ENCODE peak calls at places on chromosomes 3 and 15, in six cellular contexts. K, Z, P, Q, I and S are unnamed samples.

GRCh38 chr3:136050250-136050649 is 84.7 kb downstream of the PPP2R3A start:
- DNase-seq in Q (no peak), P (no peak), Z (no peak), K (no peak), I (no peak), S (no peak)

GRCh38 chr3:50154840-50155490 is at the start of gene SEMA3F:
- DNase-seq in I (peak), K (no peak), P (peak), Z (peak), Q (peak), S (no peak)

GRCh38 chr3:188348445-188349244 is 194.7 kb downstream of the LPP start:
- DNase-seq in Z (peak), Q (no peak), I (no peak), P (no peak), K (no peak), S (no peak)

GRCh38 chr15:64521726-64522164 is 61.4 kb downstream of the ZNF609 start:
- DNase-seq in Z (no peak), K (peak), P (no peak), I (no peak), Q (no peak), S (no peak)

GRCh38 chr15:81492303-81492702 is 118.3 kb upstream of the TMC3 start:
- DNase-seq in K (no peak), Z (no peak), Q (no peak), I (no peak), P (no peak), S (no peak)

GRCh38 chr15:62426387-62426956 is 261.4 kb upstream of the C2CD4B start:
- DNase-seq in K (no peak), Z (peak), Q (no peak), I (no peak), P (no peak), S (no peak)

GRCh38 chr3:21785765-21786453 is 34.9 kb upstream of the ZNF385D start:
- DNase-seq in Z (no peak), I (no peak), K (no peak), Q (no peak), P (no peak), S (no peak)

GRCh38 chr3:43233062-43233461 is 53.3 kb upstream of the SNRK start:
- DNase-seq in K (no peak), I (no peak), P (no peak), Z (no peak), Q (no peak), S (peak)

GRCh38 chr3:163315786-163316185 is 1762.5 kb downstream of the SI start:
- DNase-seq in K (no peak), Q (no peak), Z (no peak), P (no peak), I (no peak), S (no peak)

GRCh38 chr15:34065261-34065660 is 26.3 kb upstream of the AVEN start:
- DNase-seq in P (no peak), K (no peak), I (no peak), Z (no peak), Q (no peak), S (no peak)

GRCh38 chr3:120569224-120569915 is 26.8 kb upstream of the NDUFB4 start:
- DNase-seq in I (no peak), Q (no peak), Z (no peak), P (no peak), K (no peak), S (peak)

GRCh38 chr15:66233487-66234415 is 19.8 kb downstream of the MEGF11 start:
- DNase-seq in Q (no peak), I (no peak), Z (no peak), P (no peak), K (no peak), S (no peak)

GRCh38 chr15:29102911-29103824 is 166.5 kb downstream of the NSMCE3 start:
- DNase-seq in I (no peak), P (no peak), K (no peak), Q (no peak), Z (peak), S (no peak)

GRCh38 chr3:113746069-113746954 is at the start of gene NAA50:
- DNase-seq in K (peak), Q (peak), Z (peak), P (peak), I (peak), S (peak)

GRCh38 chr3:11238880-11239279 is 33.3 kb upstream of the ATG7 start:
- DNase-seq in Q (no peak), K (no peak), Z (peak), P (no peak), I (no peak), S (no peak)

GRCh38 chr15:85440451-85440850 is 60.0 kb downstream of the AKAP13 start:
- DNase-seq in K (no peak), Z (no peak), P (no peak), I (no peak), Q (no peak), S (no peak)

GRCh38 chr15:26731965-26732364 is 40.9 kb downstream of the GABRB3 start:
- DNase-seq in K (no peak), Q (no peak), P (no peak), Z (no peak), I (no peak), S (peak)

GRCh38 chr3:124558898-124559649 is 171.2 kb upstream of the UMPS start:
- DNase-seq in K (peak), Z (peak), P (no peak), I (no peak), Q (no peak), S (peak)

GRCh38 chr15:62644216-62644873 is 398.2 kb upstream of the TPM1 start:
- DNase-seq in Q (no peak), Z (no peak), K (no peak), I (no peak), P (no peak), S (peak)

GRCh38 chr3:52315006-52315405 is 1.1 kb upstream of the DNAH1 start:
- DNase-seq in I (no peak), Z (no peak), K (no peak), Q (no peak), P (no peak), S (no peak)

GRCh38 chr3:177538064-177538742 is 340.9 kb upstream of the TBL1XR1 start:
- DNase-seq in I (no peak), Q (no peak), P (no peak), K (no peak), Z (peak), S (no peak)

GRCh38 chr15:86155551-86155950 is 75.9 kb downstream of the AGBL1 start:
- DNase-seq in Z (no peak), I (no peak), P (no peak), Q (no peak), K (no peak), S (no peak)

GRCh38 chr3:187130346-187131066 is 8.8 kb downstream of the RPL39L start:
- DNase-seq in Q (peak), Z (peak), P (no peak), K (no peak), I (no peak), S (no peak)

GRCh38 chr3:53773586-53774368 is 72.4 kb downstream of the CHDH start:
- DNase-seq in I (peak), Z (peak), K (no peak), Q (no peak), P (no peak), S (no peak)

GRCh38 chr3:152386208-152386607 is 117.5 kb downstream of the MBNL1 start:
- DNase-seq in Z (no peak), Q (no peak), K (no peak), P (no peak), I (no peak), S (no peak)

GRCh38 chr3:110533089-110533488 is 538.5 kb upstream of the NECTIN3 start:
- DNase-seq in Q (no peak), Z (no peak), I (no peak), K (no peak), P (no peak), S (no peak)

GRCh38 chr15:44102675-44103254 is 92.3 kb downstream of the FRMD5 start:
- DNase-seq in Z (peak), Q (no peak), I (no peak), K (peak), P (no peak), S (no peak)

GRCh38 chr3:128133273-128133883 is 9.8 kb upstream of the RUVBL1 start:
- DNase-seq in Q (peak), I (no peak), Z (no peak), P (no peak), K (no peak), S (no peak)

GRCh38 chr15:100694381-100695012 is 92.1 kb downstream of the ASB7 start:
- DNase-seq in I (no peak), K (no peak), P (no peak), Q (no peak), Z (no peak), S (peak)

GRCh38 chr15:31300208-31300661 is 26.4 kb upstream of the KLF13 start:
- DNase-seq in I (no peak), P (no peak), K (peak), Z (no peak), Q (no peak), S (peak)

GRCh38 chr15:56866798-56867197 is 51.6 kb upstream of the TCF12 start:
- DNase-seq in I (no peak), Z (no peak), Q (no peak), K (no peak), P (no peak), S (no peak)

GRCh38 chr3:104133630-104134029 is 1233.1 kb upstream of the ALCAM start:
- DNase-seq in Z (no peak), K (no peak), Q (no peak), P (no peak), I (no peak), S (no peak)

GRCh38 chr15:41900526-41901380 is 6.9 kb upstream of the SPTBN5 start:
- DNase-seq in K (no peak), Q (no peak), P (no peak), Z (no peak), I (no peak), S (no peak)

GRCh38 chr3:126050050-126050392 is 33.9 kb downstream of the SLC41A3 start:
- DNase-seq in I (no peak), P (no peak), K (no peak), Z (no peak), Q (no peak), S (no peak)

GRCh38 chr3:148591525-148591924 is 106.2 kb upstream of the AGTR1 start:
- DNase-seq in K (no peak), I (no peak), Q (no peak), Z (no peak), P (no peak), S (no peak)